ENCODE peak calls at places on chromosome 3, in eight cellular contexts. Q is SK-N-SH, M is sigmoid colon, V is GM23338, P is HCT116, N is suprapubic skin, Y is spleen, A is HepG2. J is an unnamed sample.

GRCh38 chr3:179046497-179047353 is 24.9 kb downstream of the ZMAT3 start:
- DNase-seq in Q (no peak), N (no peak), V (no peak), P (no peak), A (no peak), Y (no peak), M (no peak), J (no peak)

GRCh38 chr3:127458698-127459097 is 131.8 kb downstream of the TPRA1 start:
- DNase-seq in P (no peak), M (no peak), N (no peak), Q (no peak), V (peak; percentile 91), Y (peak; percentile 54), A (no peak), J (no peak)

GRCh38 chr3:127817331-127817821 is 4.9 kb downstream of the MGLL start:
- DNase-seq in N (no peak), M (no peak), Q (no peak), V (no peak), A (no peak), P (peak; percentile 78), Y (no peak), J (no peak)

GRCh38 chr3:42013652-42014442 is 51.9 kb upstream of the ULK4 start:
- DNase-seq in M (peak; percentile 77), V (peak; percentile 50), Y (peak; percentile 92), Q (peak; percentile 82), P (no peak), A (no peak), N (peak; percentile 76), J (no peak)

GRCh38 chr3:31369637-31370036 is 163.1 kb upstream of the STT3B start:
- DNase-seq in Y (no peak), V (no peak), N (no peak), Q (no peak), M (no peak), P (no peak), A (peak; percentile 29), J (no peak)

GRCh38 chr3:126693921-126694320 is 10.1 kb upstream of the CHCHD6 start:
- DNase-seq in A (no peak), Y (no peak), P (no peak), Q (no peak), M (no peak), V (no peak), N (no peak), J (no peak)

GRCh38 chr3:147120029-147120428 is 286.3 kb downstream of the ZIC4 start:
- DNase-seq in P (no peak), N (no peak), M (no peak), A (peak; percentile 16), V (peak; percentile 44), Q (peak; percentile 2), Y (no peak), J (no peak)

GRCh38 chr3:169091196-169091595 is 572.3 kb downstream of the MECOM start:
- DNase-seq in Q (no peak), M (no peak), V (no peak), A (no peak), N (no peak), P (no peak), Y (no peak), J (no peak)

GRCh38 chr3:178320481-178321352 is 215.5 kb upstream of the KCNMB2 start:
- DNase-seq in N (no peak), P (no peak), Y (no peak), A (no peak), Q (peak; percentile 23), V (no peak), M (peak; percentile 63), J (no peak)

GRCh38 chr3:46663611-46664135 is 29.8 kb downstream of the ALS2CL start:
- DNase-seq in Y (peak; percentile 72), P (no peak), N (peak; percentile 57), Q (peak; percentile 59), A (no peak), V (peak; percentile 56), M (peak; percentile 49), J (no peak)

GRCh38 chr3:125186800-125187598 is 25.5 kb downstream of the SLC12A8 start:
- DNase-seq in Y (no peak), M (no peak), N (no peak), Q (peak; percentile 64), V (no peak), A (no peak), P (no peak), J (no peak)

GRCh38 chr3:136787226-136787793 is 31.6 kb upstream of the SLC35G2 start:
- DNase-seq in M (no peak), A (peak; percentile 27), V (no peak), Q (no peak), Y (no peak), N (no peak), P (no peak), J (no peak)

GRCh38 chr3:119019767-119020518 is 14.7 kb downstream of the IGSF11 start:
- DNase-seq in Y (no peak), A (no peak), M (no peak), V (no peak), Q (no peak), N (no peak), P (no peak), J (no peak)

GRCh38 chr3:56145410-56145809 is 322.9 kb downstream of the ERC2 start:
- DNase-seq in A (no peak), P (no peak), M (no peak), V (no peak), Y (no peak), Q (no peak), N (no peak), J (no peak)

GRCh38 chr3:20173844-20174410 is 12.1 kb downstream of the SGO1 start:
- DNase-seq in A (no peak), V (no peak), N (no peak), Q (no peak), M (no peak), P (no peak), Y (no peak), J (no peak)
- TF ChIP-seq POLR2AphosphoS5 in A (no peak), V (no peak), N (no peak), Q (no peak), M (no peak), P (no peak), Y (no peak), J (no peak)

DNA sequence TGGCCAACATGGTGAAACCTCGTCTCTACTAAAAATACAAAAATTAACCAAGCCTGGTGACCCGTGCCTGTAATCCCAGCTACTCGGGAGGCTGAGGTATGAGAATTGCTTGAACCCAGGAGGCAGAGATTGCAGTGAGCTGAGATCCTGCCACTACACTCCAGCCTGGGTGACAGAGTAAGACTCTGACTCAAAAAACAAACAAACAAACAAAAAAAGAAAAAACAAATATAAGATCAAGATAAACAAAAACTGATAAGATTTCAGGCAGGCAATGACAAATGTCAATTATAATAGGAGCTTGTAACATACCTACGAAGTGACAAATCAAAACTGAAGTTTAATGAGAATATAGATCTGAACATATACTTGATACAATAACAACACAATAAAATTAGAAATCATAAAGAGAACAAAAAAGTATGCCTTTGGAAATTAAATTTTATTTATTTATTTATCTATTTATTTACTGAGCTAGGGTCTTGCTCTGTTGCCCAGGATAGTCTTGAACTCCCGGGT is 70.4 kb downstream of the FAIM start:
- DNase-seq in P (no peak), Y (no peak), A (no peak), N (no peak), V (no peak), Q (no peak), M (no peak), J (no peak)
- TF ChIP-seq POLR2AphosphoS5 in P (no peak), Y (no peak), A (no peak), N (no peak), V (no peak), Q (no peak), M (no peak), J (no peak)

DNA sequence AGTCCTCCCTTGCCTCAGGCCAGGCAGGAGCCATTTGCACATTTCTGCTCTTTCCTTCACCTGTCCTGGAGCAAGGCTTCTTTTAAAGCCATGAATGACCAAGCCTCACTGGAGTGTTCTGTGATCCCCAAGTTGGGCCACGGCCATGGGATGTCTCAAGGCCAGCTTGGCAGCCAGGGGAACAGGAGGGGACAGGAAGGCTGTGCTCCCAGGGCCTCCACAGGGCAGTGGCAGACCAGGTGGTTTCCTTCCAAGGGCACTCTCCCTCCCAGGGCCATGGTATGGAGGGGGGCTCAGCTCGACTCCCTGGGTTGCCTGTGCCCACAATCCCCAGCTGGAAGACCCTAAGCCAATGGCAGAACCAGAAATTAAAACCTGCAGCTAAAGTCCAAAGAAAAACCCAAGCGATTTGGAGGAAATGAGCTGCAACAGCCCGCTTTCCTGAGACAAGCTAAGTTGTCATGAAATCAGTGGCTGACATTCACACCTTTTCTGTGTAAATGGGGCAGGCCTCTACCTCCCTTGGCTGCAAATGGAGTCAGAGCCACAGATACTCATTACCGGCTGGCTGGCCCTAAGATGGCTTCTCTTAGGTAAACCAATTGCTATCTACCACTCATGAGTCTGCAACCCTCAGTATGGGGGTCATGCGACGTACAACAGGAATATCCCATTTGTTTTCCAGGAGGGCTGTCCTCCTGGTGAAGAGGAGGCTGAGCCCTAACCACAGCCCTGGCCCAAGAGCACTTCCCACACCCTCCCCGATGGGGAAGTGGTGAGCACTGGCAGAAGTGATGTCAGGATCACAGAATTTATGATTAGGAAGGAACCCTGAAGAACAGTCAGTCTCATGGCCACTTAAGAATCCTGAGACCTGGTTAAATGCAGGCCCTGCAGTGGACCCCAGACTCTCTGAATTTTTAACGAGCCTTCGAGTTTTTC is 83.3 kb downstream of the SNRK start:
- DNase-seq in V (no peak), Y (peak; percentile 85), P (no peak), M (no peak), A (no peak), N (peak; percentile 46), Q (no peak), J (no peak)
- TF ChIP-seq POLR2AphosphoS5 in V (no peak), Y (no peak), P (no peak), M (no peak), A (no peak), N (no peak), Q (no peak), J (no peak)

DNA sequence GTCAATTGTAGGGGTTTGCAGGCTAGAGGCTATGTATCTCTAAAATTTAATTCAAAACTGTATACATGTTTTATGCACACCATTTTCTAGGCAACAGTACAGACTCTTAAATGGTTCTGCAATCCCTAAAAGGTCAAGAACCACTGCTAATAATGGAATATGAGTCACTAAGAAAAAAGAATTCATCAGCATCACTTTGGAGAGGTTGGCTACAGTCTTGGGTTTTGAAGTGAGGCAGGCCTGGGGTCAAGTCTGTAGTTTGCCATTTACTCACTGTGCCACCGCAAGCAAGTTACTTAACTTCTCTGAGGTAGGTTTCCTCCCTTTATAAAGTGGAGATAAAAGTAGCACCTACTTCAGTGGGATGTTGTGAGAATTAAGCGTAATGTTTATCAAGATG is 33.7 kb downstream of the THRB start:
- DNase-seq in P (no peak), Q (no peak), M (no peak), N (no peak), A (no peak), Y (no peak), V (no peak), J (no peak)
- TF ChIP-seq POLR2AphosphoS5 in P (no peak), Q (no peak), M (no peak), N (no peak), A (no peak), Y (no peak), V (no peak), J (no peak)

DNA sequence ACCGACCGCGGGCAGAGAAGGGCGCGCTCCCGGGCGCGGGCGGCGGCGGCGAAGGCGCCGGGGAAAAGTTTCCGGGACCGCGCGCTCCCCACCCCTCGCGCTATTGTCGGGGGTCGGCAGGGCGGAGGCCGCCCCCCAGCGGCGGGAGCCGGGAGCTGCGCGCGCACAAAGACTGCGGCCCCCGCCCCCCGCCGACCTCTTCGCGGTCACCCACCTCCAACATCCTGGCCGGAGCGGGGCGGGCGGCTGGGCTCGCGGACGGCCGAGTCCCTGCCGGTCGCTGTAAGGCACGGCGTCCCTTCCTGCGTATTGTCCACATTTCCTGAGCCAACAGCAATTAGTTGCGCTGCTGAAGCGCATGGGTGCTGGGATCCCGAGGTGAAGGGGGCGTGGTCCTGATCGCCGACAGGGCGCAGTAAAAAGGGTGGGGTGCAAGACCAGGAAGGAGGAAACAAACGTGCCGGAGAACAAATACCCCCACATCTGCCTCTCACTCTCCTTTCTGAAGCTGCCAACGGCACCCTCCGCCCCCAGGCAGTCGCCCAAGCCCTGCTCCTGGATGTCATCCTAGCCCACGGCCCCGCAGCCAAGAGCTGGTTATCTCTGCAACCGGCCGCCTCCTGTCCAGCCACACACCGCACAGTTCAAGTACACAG is at the start of gene TMEM44:
- DNase-seq in P (peak; percentile 72), Q (peak; percentile 98), A (peak; percentile 84), Y (peak; percentile 91), N (peak; percentile 84), V (peak; percentile 88), M (peak; percentile 81), J (peak; percentile 66)
- TF ChIP-seq POLR2AphosphoS5 in P (peak; percentile 74), Q (no peak), A (no peak), Y (peak; percentile 87), N (no peak), V (peak; percentile 76), M (no peak), J (peak; percentile 35)